ENCODE peak calls at places on chromosomes 12 and 14, in seven cellular contexts. V, C, W, J, R, M and P are unnamed samples.
A peak's percentile ranks its signal among the peaks of the same experiment; 100 is the strongest.

GRCh38 chr12:51262758-51263177 is 7.4 kb downstream of the SMAGP start:
- DNase-seq in V (peak; percentile 33), C (peak; percentile 84), M (peak; percentile 86), R (peak; percentile 54), J (peak; percentile 63), W (peak; percentile 68), P (peak; percentile 81)

GRCh38 chr14:76138758-76139723 is 12.7 kb upstream of the GPATCH2L start:
- DNase-seq in R (peak; percentile 1), J (no peak), M (peak; percentile 73), C (peak; percentile 82), W (no peak), V (no peak), P (peak; percentile 8)

GRCh38 chr12:78802593-78802992 is 62.0 kb upstream of the SYT1 start:
- DNase-seq in J (no peak), M (no peak), R (peak; percentile 98), W (peak; percentile 20), V (peak; percentile 97), C (peak; percentile 8), P (peak; percentile 58)

GRCh38 chr12:39123580-39123979 is 218.2 kb upstream of the CPNE8 start:
- DNase-seq in R (peak; percentile 59), J (peak; percentile 43), W (no peak), M (no peak), V (peak; percentile 45), C (no peak), P (no peak)

GRCh38 chr12:89351489-89352241 is 636 bp downstream of the DUSP6 start:
- DNase-seq in R (peak; percentile 55), M (no peak), J (no peak), W (no peak), V (peak; percentile 39), C (no peak), P (peak; percentile 77)

GRCh38 chr12:52203126-52203921 is 11.5 kb upstream of the KRT80 start:
- DNase-seq in J (no peak), V (peak; percentile 87), W (peak; percentile 71), R (peak; percentile 88), M (no peak), C (no peak), P (peak; percentile 92)

GRCh38 chr14:49583629-49584028 is 2.6 kb downstream of the RPS29 start:
- DNase-seq in V (no peak), M (no peak), W (peak; percentile 42), J (no peak), R (no peak), C (no peak), P (no peak)

GRCh38 chr14:105018414-105018813 is 2.5 kb downstream of the CDCA4 start:
- DNase-seq in J (no peak), R (no peak), V (no peak), M (no peak), W (no peak), C (no peak), P (no peak)

GRCh38 chr12:93978553-93978952 is 169.8 kb upstream of the PLXNC1 start:
- DNase-seq in J (no peak), R (peak; percentile 78), V (peak; percentile 74), M (no peak), C (no peak), W (peak; percentile 83), P (peak; percentile 89)

GRCh38 chr12:22272596-22272995 is 61.9 kb downstream of the ST8SIA1 start:
- DNase-seq in J (no peak), R (peak; percentile 24), V (no peak), M (no peak), W (no peak), C (no peak), P (no peak)

GRCh38 chr12:2084553-2085296 is 31.9 kb downstream of the CACNA1C start:
- DNase-seq in V (peak; percentile 77), M (no peak), C (no peak), W (peak; percentile 32), J (no peak), R (peak; percentile 80), P (peak; percentile 96)

GRCh38 chr12:93742086-93742934 is 65.1 kb downstream of the CRADD start:
- DNase-seq in W (peak; percentile 69), C (peak; percentile 70), M (peak; percentile 59), R (peak; percentile 71), J (peak; percentile 80), V (peak; percentile 60), P (peak; percentile 90)

GRCh38 chr12:41014643-41015020 is 173.5 kb upstream of the PDZRN4 start:
- DNase-seq in C (no peak), M (no peak), V (peak; percentile 71), W (peak; percentile 7), J (peak; percentile 86), R (peak; percentile 76), P (peak; percentile 11)

GRCh38 chr12:125038976-125039625 is 26.1 kb upstream of the AACS start:
- DNase-seq in W (no peak), M (no peak), C (no peak), J (no peak), V (no peak), R (no peak), P (no peak)

GRCh38 chr12:107329569-107330324 is 236.4 kb upstream of the CRY1 start:
- DNase-seq in W (peak; percentile 55), M (no peak), R (peak; percentile 49), V (no peak), J (no peak), C (no peak), P (peak; percentile 68)

GRCh38 chr12:48569946-48570345 is at the start of gene LALBA:
- DNase-seq in M (no peak), W (no peak), V (no peak), J (no peak), R (no peak), C (no peak), P (no peak)

DNA sequence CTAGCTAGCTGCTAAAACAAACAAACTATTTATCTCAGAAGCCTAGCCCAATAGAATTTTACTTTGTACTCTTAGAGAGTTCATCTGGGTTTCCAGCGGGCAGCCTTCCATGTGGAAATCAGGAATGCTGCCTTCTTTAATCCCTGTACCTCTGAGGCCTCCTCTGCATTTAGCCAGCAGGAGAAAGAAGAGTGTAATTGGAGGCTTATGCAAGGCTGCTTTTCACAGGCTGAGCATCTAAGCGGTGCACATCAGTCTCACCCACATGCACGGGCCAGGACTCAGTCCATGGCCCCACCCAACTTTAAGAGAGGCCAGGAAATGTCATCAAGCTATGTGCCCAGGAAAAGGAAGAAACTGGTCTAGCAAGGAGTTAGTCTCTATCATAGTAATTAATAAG is 14.0 kb upstream of the PTGDR start:
- DNase-seq in C (peak; percentile 34), J (no peak), V (peak; percentile 14), R (peak; percentile 25), M (no peak), W (no peak), P (peak; percentile 61)
- H2AFZ ChIP-seq in C (no peak overlapping the region), J (no peak overlapping the region), V (no peak overlapping the region), R (no peak overlapping the region), M (no peak overlapping the region), W (no peak overlapping the region), P (no peak overlapping the region)

GRCh38 chr12:46403732-46404097 is 31.1 kb upstream of the SLC38A2 start:
- DNase-seq in R (no peak), C (no peak), V (no peak), M (no peak), J (no peak), W (no peak), P (no peak)
- H3K27me3 ChIP-seq in R (no peaks in the 10 kb centered on the region), C (no peaks in the 10 kb centered on the region), V (no peaks in the 10 kb centered on the region), M (no peaks in the 10 kb centered on the region), J (no peaks in the 10 kb centered on the region), W (no peaks in the 10 kb centered on the region), P (no peaks in the 10 kb centered on the region)

GRCh38 chr12:88306471-88307069 is 164.5 kb downstream of the TMTC3 start:
- DNase-seq in R (peak; percentile 31), W (no peak), M (no peak), V (no peak), C (no peak), J (no peak), P (no peak)
- H2AFZ ChIP-seq in R (no peak overlapping the region), W (no peak overlapping the region), M (no peak overlapping the region), V (no peak overlapping the region), C (no peak overlapping the region), J (no peak overlapping the region), P (peak overlapping the region; percentile 81)

GRCh38 chr12:132205271-132206092 is 61.2 kb downstream of the NOC4L start:
- DNase-seq in W (no peak), J (no peak), C (no peak), V (no peak), R (no peak), M (no peak), P (peak; percentile 52)
- H3K27me3 ChIP-seq in W (peaks cover 4% of the 10 kb centered on the region), J (peaks cover 16% of the 10 kb centered on the region), C (no peaks in the 10 kb centered on the region), V (peaks cover 26% of the 10 kb centered on the region), R (peaks cover 21% of the 10 kb centered on the region), M (peaks cover 8% of the 10 kb centered on the region), P (peaks cover 24% of the 10 kb centered on the region)

DNA sequence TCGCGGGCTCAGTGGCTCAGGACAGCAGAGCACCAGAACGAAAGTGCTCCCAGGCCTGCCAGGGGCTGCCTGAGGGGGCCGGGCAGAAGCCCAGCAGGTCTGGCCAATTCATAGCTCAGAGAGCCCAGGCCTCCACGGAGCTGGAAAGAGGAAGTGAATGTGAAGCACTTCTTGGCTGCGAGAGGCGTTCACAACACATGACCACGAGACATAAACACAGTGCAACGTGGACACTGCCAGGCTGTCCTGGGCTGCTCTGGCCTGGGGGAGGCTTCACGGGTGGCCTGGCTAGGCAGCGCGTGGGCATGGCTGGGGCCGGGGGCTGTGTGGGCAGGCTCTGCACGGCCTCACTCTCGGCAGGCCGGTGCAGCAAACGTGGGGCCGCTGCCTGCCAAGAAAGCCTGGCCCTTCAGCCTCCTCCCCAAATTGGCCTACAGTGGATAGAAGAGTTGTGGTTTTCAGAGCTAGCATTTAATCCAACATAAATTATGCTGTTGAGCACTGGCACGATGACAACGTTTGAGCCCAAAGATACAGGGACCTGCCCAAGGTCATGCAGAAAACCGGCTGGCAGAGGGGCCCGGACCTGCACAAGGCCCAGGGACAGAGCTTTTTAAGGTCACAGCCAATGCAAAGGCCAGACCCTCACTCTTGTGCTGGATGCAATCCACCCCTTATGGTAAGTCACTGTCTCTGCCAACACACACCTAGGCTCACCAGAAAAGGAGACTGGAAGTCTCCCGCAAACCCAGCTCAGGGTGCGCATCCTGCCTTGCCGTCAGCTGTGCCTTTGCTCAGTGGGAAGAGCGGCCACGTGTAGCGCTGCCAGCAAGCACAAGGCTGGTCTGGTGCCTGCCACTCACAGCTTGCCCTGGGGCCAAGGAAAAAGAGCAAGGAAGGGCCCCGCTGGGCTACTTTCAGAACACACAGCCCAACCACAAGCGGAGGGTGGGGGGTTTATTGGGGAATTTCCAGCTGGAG is 8.6 kb downstream of the SLC25A29 start:
- DNase-seq in R (peak; percentile 83), C (no peak), V (peak; percentile 77), W (peak; percentile 92), M (no peak), J (peak; percentile 28), P (peak; percentile 87)
- H2AFZ ChIP-seq in R (no peak overlapping the region), C (no peak overlapping the region), V (peak overlapping the region; percentile 23), W (no peak overlapping the region), M (no peak overlapping the region), J (no peak overlapping the region), P (peak overlapping the region; percentile 67)